ENCODE peak calls at places on chromosomes 4 and X, in eight cellular contexts. M is HepG2; A is heart right ventricle; K is CD4-positive, alpha-beta memory T cell; Y is upper lobe of right lung; Z is GM23338; O is cardiac muscle cell; F is lung. X is an unnamed sample. For H3K4me1, the result is how much of the 10 kb centered on the place peaks cover.

GRCh38 chrX:31423575-31424284 is 351.9 kb upstream of the FTHL17 start:
- DNase-seq in O (peak), A (peak), K (no peak), M (peak), Y (no peak), Z (peak), F (no peak), X (no peak)

GRCh38 chr4:112888617-112889016 is 160.8 kb upstream of the ANK2 start:
- DNase-seq in A (no peak), F (no peak), M (no peak), K (no peak), Z (no peak), O (no peak), Y (no peak), X (no peak)

GRCh38 chr4:46393606-46394005 is 3.7 kb upstream of the GABRA2 start:
- DNase-seq in M (no peak), O (no peak), K (no peak), Z (no peak), F (no peak), A (no peak), Y (no peak), X (no peak)

GRCh38 chr4:100317032-100317864 is 127.0 kb upstream of the DDIT4L start:
- DNase-seq in K (no peak), Y (no peak), M (no peak), F (no peak), A (no peak), O (no peak), Z (no peak), X (no peak)

GRCh38 chr4:71231073-71231752 is 107.6 kb upstream of the SLC4A4 start:
- DNase-seq in M (no peak), Y (peak), F (peak), Z (peak), O (peak), A (peak), K (no peak), X (peak)

GRCh38 chr4:128333309-128334006 is 45.8 kb upstream of the PGRMC2 start:
- DNase-seq in A (peak), M (no peak), Z (peak), O (peak), K (no peak), Y (no peak), F (no peak), X (no peak)

GRCh38 chr4:123922847-123923246 is 526.3 kb downstream of the SPRY1 start:
- DNase-seq in Y (no peak), F (no peak), A (no peak), K (no peak), Z (no peak), M (no peak), O (no peak), X (no peak)

GRCh38 chr4:137307806-137308205 is 224.5 kb downstream of the PCDH18 start:
- DNase-seq in K (no peak), Y (no peak), O (no peak), A (peak), F (no peak), Z (no peak), M (no peak), X (peak)

GRCh38 chrX:154093965-154094364 is 3.6 kb downstream of the MECP2 start:
- DNase-seq in O (no peak), Z (peak), M (no peak), F (no peak), A (no peak), Y (no peak), K (no peak), X (no peak)
- H3K4me1 ChIP-seq in O (under half), Z (under half), M (under half), F (under half), A (half or more), Y (under half), K (half or more), X (under half)

GRCh38 chr4:183142566-183143545 is 43.8 kb downstream of the WWC2 start:
- DNase-seq in K (no peak), Y (no peak), A (peak), O (peak), Z (no peak), F (no peak), M (no peak), X (peak)
- H3K4me1 ChIP-seq in K (under half), Y (under half), A (half or more), O (under half), Z (half or more), F (under half), M (half or more), X (under half)

GRCh38 chr4:6957994-6958393 is 48.4 kb downstream of the TBC1D14 start:
- DNase-seq in Y (peak), M (no peak), F (no peak), O (no peak), A (no peak), K (no peak), Z (no peak), X (no peak)
- H3K4me1 ChIP-seq in Y (under half), M (under half), F (under half), O (under half), A (under half), K (under half), Z (under half), X (under half)

GRCh38 chr4:142318280-142318679 is 527.8 kb downstream of the INPP4B start:
- DNase-seq in Z (no peak), M (no peak), K (no peak), A (no peak), Y (no peak), F (no peak), O (no peak), X (no peak)

GRCh38 chr4:142316913-142317312 is 529.2 kb downstream of the INPP4B start:
- DNase-seq in A (no peak), K (no peak), Z (no peak), M (no peak), O (no peak), Y (no peak), F (no peak), X (no peak)

GRCh38 chr4:142314686-142315085 is 531.4 kb downstream of the INPP4B start:
- DNase-seq in Z (no peak), A (no peak), K (peak), M (no peak), F (no peak), O (no peak), Y (no peak), X (no peak)

GRCh38 chr4:142314183-142314582 is 531.9 kb downstream of the INPP4B start:
- DNase-seq in K (no peak), Z (no peak), Y (no peak), F (no peak), M (no peak), A (no peak), O (no peak), X (no peak)

GRCh38 chr4:142315999-142316398 is 530.1 kb downstream of the INPP4B start:
- DNase-seq in F (no peak), A (no peak), K (no peak), Z (no peak), M (no peak), Y (no peak), O (no peak), X (no peak)
- H3K4me1 ChIP-seq in F (under half), A (under half), K (half or more), Z (under half), M (under half), Y (under half), O (under half), X (under half)